ENCODE peak calls at places on chromosomes 6 and 20, in nine cellular contexts. S is Peyer's patch, O is fibroblast of pulmonary artery, J is endothelial cell of umbilical vein, K is AG04449, A is foreskin fibroblast, Z is transverse colon, E is left lung, N is AG04450. Y is an unnamed sample.

GRCh38 chr20:326645-327031 is 1.3 kb downstream of the SOX12 start:
- DNase-seq in E (peak), K (no peak), S (no peak), A (peak), J (peak), N (no peak), O (no peak), Z (peak), Y (peak)

GRCh38 chr6:118580585-118581419 is 32.7 kb downstream of the PLN start:
- DNase-seq in O (peak), J (peak), S (peak), N (peak), K (peak), A (peak), Z (no peak), E (no peak), Y (peak)

GRCh38 chr6:79586548-79586947 is 44.6 kb upstream of the SH3BGRL2 start:
- DNase-seq in A (peak), E (no peak), K (no peak), Z (no peak), J (peak), N (no peak), O (peak), S (no peak), Y (no peak)

GRCh38 chr6:158660331-158660730 is 10.5 kb downstream of the SYTL3 start:
- DNase-seq in O (no peak), S (peak), N (no peak), A (peak), K (no peak), J (no peak), Z (peak), E (no peak), Y (no peak)

GRCh38 chr20:43942661-43943285 is 28.1 kb downstream of the TOX2 start:
- DNase-seq in S (no peak), E (no peak), A (peak), Z (no peak), N (no peak), O (peak), J (peak), K (peak), Y (peak)

GRCh38 chr6:35590622-35591066 is 77.9 kb upstream of the TULP1 start:
- DNase-seq in N (no peak), O (peak), Z (peak), A (no peak), S (peak), J (peak), K (no peak), E (no peak), Y (no peak)

GRCh38 chr20:46222521-46223007 is 85.7 kb downstream of the CDH22 start:
- DNase-seq in E (no peak), Z (no peak), A (no peak), K (no peak), J (no peak), S (no peak), N (no peak), O (no peak), Y (no peak)

GRCh38 chr20:57294558-57294957 is 28.1 kb upstream of the BMP7 start:
- DNase-seq in J (no peak), A (no peak), K (no peak), N (no peak), E (no peak), S (no peak), Z (no peak), O (no peak), Y (no peak)

GRCh38 chr6:10312445-10312844 is 102.4 kb downstream of the TFAP2A start:
- DNase-seq in O (no peak), S (no peak), Z (no peak), J (no peak), K (no peak), E (no peak), N (no peak), A (no peak), Y (no peak)

GRCh38 chr6:8506123-8506522 is 70.8 kb upstream of the SLC35B3 start:
- DNase-seq in E (no peak), J (no peak), N (no peak), K (no peak), S (no peak), Z (no peak), A (peak), O (no peak), Y (no peak)

GRCh38 chr20:19786311-19786710 is 28.3 kb downstream of the RIN2 start:
- DNase-seq in E (no peak), Z (peak), O (peak), N (peak), A (peak), S (peak), J (peak), K (peak), Y (no peak)

GRCh38 chr20:44067650-44068081 is 119.3 kb downstream of the JPH2 start:
- DNase-seq in Z (no peak), S (no peak), N (no peak), J (no peak), E (no peak), K (no peak), A (no peak), O (no peak), Y (no peak)

GRCh38 chr20:23048283-23049200 is 930 bp downstream of the THBD start:
- DNase-seq in E (peak), J (peak), K (no peak), O (peak), Z (peak), S (no peak), N (no peak), A (peak), Y (peak)

GRCh38 chr20:44689809-44690208 is 25.4 kb upstream of the CCN5 start:
- DNase-seq in J (no peak), A (no peak), N (no peak), K (no peak), E (no peak), Z (no peak), O (no peak), S (no peak), Y (no peak)

GRCh38 chr20:32415494-32415893 is 57.4 kb downstream of the ASXL1 start:
- DNase-seq in N (no peak), E (no peak), J (no peak), A (no peak), S (no peak), O (no peak), K (no peak), Z (no peak), Y (no peak)

GRCh38 chr6:9647043-9647520 is 767.8 kb downstream of the TFAP2A start:
- DNase-seq in Z (no peak), N (no peak), K (no peak), E (no peak), S (no peak), J (no peak), O (no peak), A (no peak), Y (no peak)

GRCh38 chr6:122207794-122208193 is 191.7 kb upstream of the HSF2 start:
- DNase-seq in A (peak), N (no peak), S (no peak), O (peak), Z (no peak), E (no peak), J (no peak), K (no peak), Y (no peak)

GRCh38 chr20:59291740-59292139 is 8.7 kb upstream of the EDN3 start:
- DNase-seq in J (no peak), K (no peak), Z (peak), E (no peak), N (no peak), A (no peak), O (no peak), S (peak), Y (no peak)

GRCh38 chr20:37406010-37406998 is 60.4 kb downstream of the SRC start:
- DNase-seq in N (no peak), Z (peak), K (no peak), J (peak), E (no peak), S (peak), A (peak), O (no peak), Y (peak)

DNA sequence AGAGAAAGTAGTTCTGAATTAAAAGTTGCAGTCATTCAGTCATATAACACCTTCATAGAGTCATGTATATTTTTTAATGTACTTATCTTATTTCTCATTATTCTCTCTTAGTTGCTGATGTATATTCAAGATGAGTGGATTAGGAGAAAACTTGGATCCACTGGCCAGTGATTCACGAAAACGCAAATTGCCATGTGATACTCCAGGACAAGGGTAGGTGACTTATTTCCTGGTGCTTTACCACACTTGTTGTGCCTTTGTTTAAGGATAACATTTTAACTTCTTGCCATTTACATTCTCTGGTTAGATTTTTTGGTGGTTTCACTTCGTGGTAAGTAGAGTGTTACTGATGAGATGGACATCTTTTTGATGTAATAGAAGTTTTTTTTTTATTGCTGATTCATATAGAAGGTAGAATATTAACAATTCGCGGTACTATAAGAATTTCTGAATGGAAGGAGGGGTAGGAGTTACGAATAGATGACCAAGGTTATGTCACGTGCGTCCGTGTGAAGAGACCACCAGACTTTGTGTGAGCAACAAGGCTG is 120.5 kb downstream of the NCOA3 start:
- DNase-seq in N (no peak), E (no peak), K (no peak), J (no peak), S (no peak), O (no peak), Z (no peak), A (no peak), Y (no peak)
- H3K4me3 ChIP-seq in N (no peak), E (no peak), K (no peak), J (no peak), S (no peak), O (no peak), Z (no peak), A (no peak), Y (no peak)

DNA sequence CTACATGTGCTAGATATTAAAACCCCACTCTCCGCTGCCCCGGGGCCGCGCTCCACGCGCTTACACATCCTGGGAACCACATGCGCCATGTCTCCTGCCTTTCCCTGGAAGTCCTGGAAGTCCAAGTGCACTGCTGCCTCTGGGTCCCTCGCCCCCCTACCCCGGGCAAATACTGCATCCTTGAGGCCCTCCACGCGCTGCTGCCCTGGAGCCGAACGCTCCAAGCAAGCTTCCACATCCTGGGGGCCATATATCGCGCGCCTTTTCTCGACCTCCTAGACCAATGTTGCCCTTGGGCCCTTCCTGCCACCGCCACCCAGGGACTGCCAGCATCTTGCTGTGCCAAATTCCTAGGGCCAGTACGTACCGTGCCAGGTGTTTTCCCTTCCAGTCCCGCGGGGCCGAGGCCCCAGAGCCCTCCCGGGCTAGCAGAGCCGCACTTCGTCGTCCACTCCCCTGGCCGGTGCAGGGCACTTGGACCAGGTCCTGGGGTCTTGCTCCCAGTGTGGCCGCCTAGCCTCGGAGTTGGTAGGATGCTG is 779 bp upstream of the KCNG1 start:
- DNase-seq in J (no peak), E (no peak), O (no peak), N (no peak), Z (no peak), K (no peak), A (no peak), S (no peak), Y (no peak)
- TF ChIP-seq CTCF in J (no peak), E (no peak), O (no peak), N (no peak), Z (no peak), K (no peak), A (no peak), S (no peak), Y (no peak)

DNA sequence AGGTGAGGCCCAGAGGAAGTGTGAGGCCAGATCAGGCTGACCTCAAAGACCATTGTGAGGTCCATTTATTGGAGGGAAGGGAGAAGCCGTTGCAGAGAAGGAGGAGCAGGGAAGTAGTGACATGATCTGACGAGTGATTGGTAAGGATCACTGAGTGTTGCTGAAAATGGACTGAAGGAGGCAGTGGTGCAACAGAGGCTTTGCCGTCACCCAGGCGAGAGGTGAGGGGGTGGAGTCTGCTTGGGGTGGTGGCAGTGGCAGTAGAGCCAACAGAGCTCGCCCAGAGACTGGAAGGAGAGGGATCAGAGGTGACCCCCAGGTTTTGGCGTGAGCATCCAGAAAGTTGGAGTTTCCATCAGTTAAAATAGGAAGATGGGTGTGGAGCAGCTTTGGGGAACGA is 67.9 kb upstream of the CLDN20 start:
- DNase-seq in K (no peak), S (no peak), Z (no peak), A (no peak), E (no peak), J (no peak), O (no peak), N (no peak), Y (no peak)
- H3K4me3 ChIP-seq in K (no peak), S (no peak), Z (no peak), A (no peak), E (no peak), J (no peak), O (no peak), N (no peak), Y (no peak)

DNA sequence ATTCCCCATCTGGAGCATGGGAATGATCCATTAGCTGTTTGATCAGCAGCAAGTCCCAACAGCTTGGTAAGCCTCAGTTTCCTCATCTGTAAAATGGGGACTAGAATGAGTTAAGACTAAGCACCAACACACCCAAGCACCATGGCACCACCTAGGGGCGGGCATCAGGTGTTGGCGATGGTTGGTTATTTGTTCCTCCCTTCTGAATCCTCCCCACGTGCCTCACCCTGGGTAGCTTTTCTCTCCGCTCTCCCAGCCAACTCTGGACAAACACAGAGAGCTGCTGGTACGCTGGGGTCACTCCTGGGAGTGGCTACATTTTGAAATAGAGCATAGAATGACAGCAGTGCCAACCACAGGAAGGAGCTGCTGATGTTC is 13.3 kb upstream of the ITPR3 start:
- DNase-seq in K (no peak), N (no peak), A (peak), E (no peak), Z (peak), J (no peak), O (no peak), S (peak), Y (no peak)
- TF ChIP-seq CTCF in K (peak), N (peak), A (no peak), E (no peak), Z (peak), J (peak), O (peak), S (peak), Y (peak)

DNA sequence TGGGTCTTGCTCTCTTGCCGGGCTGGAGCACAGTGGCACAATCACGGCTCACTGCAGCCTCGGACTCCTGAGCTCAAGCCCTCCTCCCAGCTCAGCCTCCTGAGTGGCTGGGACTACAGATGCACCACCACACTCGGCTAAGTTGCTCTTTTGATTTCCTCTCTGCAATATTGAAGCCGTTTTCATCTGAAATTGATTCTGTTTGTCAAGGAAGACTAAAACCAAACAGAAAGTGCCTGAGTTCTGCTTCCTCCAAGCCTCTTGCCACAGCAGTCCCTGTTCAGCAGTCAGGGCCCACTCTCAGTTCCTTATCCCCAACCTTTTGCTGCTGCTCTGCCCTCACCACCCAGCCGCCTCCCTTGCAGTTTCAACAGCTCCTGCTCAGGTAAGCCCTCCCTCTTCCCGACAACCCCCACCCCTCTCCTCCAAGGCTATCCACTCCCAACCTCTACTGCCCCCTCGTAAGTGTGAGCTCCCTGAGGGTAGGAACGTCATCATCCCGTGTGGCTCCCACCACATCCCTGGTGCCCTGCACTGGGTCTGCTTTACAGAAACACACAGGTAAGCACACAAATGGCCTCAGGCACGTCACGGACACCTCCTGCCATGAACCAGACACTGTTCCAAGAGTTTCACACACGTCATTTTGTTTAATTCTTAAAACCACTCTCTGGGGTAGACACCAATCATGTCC is 70.7 kb upstream of the TAB2 start:
- DNase-seq in A (no peak), E (peak), J (no peak), O (no peak), S (peak), K (no peak), Z (peak), N (no peak), Y (peak)
- H3K4me3 ChIP-seq in A (no peak), E (no peak), J (no peak), O (no peak), S (peak), K (no peak), Z (no peak), N (no peak), Y (peak)